ENCODE peak calls at places on chromosomes 12 and 14, in four cellular contexts. A is fibroblast of lung, R is psoas muscle, M is RWPE1. E is an unnamed sample.

GRCh38 chr12:108302471-108303311 is 36.4 kb downstream of the CMKLR1 start:
- DNase-seq in A (peak), M (peak), R (peak), E (no peak)

GRCh38 chr14:103057028-103057371 is 349 bp downstream of the CDC42BPB start:
- DNase-seq in A (peak), M (no peak), R (no peak), E (no peak)

GRCh38 chr14:81396108-81396507 is 4.0 kb downstream of the STON2 start:
- DNase-seq in M (peak), R (no peak), A (peak), E (no peak)

GRCh38 chr12:72277415-72277814 is 5.2 kb downstream of the TRHDE start:
- DNase-seq in M (no peak), A (peak), R (no peak), E (no peak)

GRCh38 chr12:56529656-56530055 is 8.0 kb downstream of the RBMS2 start:
- DNase-seq in M (no peak), A (no peak), R (no peak), E (no peak)

GRCh38 chr12:90593596-90594290 is 361.2 kb downstream of the CCER1 start:
- DNase-seq in M (no peak), A (no peak), R (no peak), E (no peak)

GRCh38 chr12:16330554-16330953 is 16.9 kb upstream of the MGST1 start:
- DNase-seq in R (no peak), M (no peak), A (no peak), E (no peak)

GRCh38 chr12:41108032-41108431 is 80.1 kb upstream of the PDZRN4 start:
- DNase-seq in M (no peak), A (no peak), R (no peak), E (no peak)

GRCh38 chr14:50763386-50764007 is 67.5 kb downstream of the NIN start:
- DNase-seq in A (peak), R (no peak), M (no peak), E (no peak)

GRCh38 chr14:75046899-75047298 is 4.4 kb downstream of the MLH3 start:
- DNase-seq in M (no peak), A (no peak), R (no peak), E (no peak)

GRCh38 chr12:15044461-15044860 is 71.6 kb downstream of the PDE6H start:
- DNase-seq in M (no peak), R (no peak), A (peak), E (no peak)

GRCh38 chr12:68158427-68158826 is 1.1 kb downstream of the IFNG start:
- DNase-seq in R (no peak), A (no peak), M (peak), E (no peak)

GRCh38 chr12:82383930-82384513 is 25.7 kb downstream of the METTL25 start:
- DNase-seq in A (peak), M (peak), R (no peak), E (no peak)

GRCh38 chr12:89345830-89346740 is 6.2 kb downstream of the DUSP6 start:
- DNase-seq in M (no peak), A (peak), R (peak), E (peak)

GRCh38 chr14:36270191-36270590 is 50.2 kb downstream of the MBIP start:
- DNase-seq in R (no peak), A (no peak), M (no peak), E (no peak)

GRCh38 chr12:93884794-93885460 is 207.8 kb downstream of the CRADD start:
- DNase-seq in A (peak), R (no peak), M (no peak), E (no peak)

GRCh38 chr12:104748790-104749189 is 209.3 kb downstream of the SLC41A2 start:
- DNase-seq in M (no peak), A (peak), R (no peak), E (no peak)

GRCh38 chr12:115398311-115398781 is 714.4 kb upstream of the TBX3 start:
- DNase-seq in M (no peak), R (no peak), A (no peak), E (no peak)

GRCh38 chr14:89276424-89276975 is 140.5 kb downstream of the FOXN3 start:
- DNase-seq in A (peak), M (no peak), R (no peak), E (peak)

GRCh38 chr14:97077253-97077653 is 280.1 kb downstream of the VRK1 start:
- DNase-seq in R (peak), M (peak), A (peak), E (peak)

GRCh38 chr12:78888583-78888982 is 24.0 kb downstream of the SYT1 start:
- DNase-seq in A (peak), R (no peak), M (peak), E (no peak)

GRCh38 chr14:23148596-23149249 is 29.7 kb upstream of the CEBPE start:
- DNase-seq in M (no peak), R (no peak), A (peak), E (no peak)

GRCh38 chr14:68941820-68942219 is 37.3 kb downstream of the ACTN1 start:
- DNase-seq in R (peak), M (peak), A (peak), E (no peak)

GRCh38 chr14:100524933-100525243 is 62.3 kb downstream of the BEGAIN start:
- DNase-seq in R (no peak), A (peak), M (no peak), E (peak)
- TF ChIP-seq CTCF in R (no peak), A (no peak), M (no peak), E (no peak)

DNA sequence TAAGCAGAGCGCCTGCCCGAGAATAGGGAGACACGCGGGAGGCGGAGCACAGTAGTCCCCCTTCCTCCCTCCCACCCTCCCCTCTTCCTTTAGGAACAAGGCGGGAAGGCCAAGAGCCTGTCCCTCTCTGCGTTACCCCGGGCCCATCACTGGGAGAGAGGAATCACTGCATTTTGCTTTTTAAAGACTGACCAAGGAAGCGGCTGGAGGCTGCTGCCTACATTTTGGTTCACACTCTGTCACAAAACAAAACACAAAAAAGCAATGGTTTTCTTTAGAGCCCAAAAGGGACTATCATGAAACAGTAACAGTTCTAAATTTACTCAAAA is 19.8 kb downstream of the STX2 start:
- DNase-seq in A (no peak), R (no peak), M (no peak), E (no peak)
- TF ChIP-seq CTCF in A (no peak), R (no peak), M (peak), E (no peak)

DNA sequence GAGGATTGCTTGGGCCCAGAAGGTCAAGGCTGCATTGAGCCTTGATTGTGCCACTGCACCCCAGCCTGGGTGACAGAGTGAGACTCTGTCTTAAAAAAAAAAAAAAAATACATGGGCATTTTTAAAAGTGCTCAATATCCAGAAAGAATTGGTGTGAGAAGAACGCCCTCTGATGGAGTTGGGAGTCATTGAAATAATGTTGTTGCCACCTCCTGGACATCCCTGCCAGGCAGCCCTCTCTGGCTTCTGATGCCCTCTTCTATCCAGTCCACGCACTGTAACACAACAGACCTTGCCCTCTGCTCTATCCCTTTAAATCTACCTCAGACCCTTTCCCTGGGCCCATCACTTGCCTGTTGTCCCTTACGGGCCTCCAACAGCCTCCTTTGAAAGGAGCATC is 4.9 kb downstream of the PTGDR start:
- DNase-seq in M (no peak), A (no peak), R (no peak), E (peak)
- TF ChIP-seq CTCF in M (no peak), A (peak), R (no peak), E (no peak)

GRCh38 chr12:91704446-91704845 is 441.2 kb downstream of the BTG1 start:
- DNase-seq in M (peak), R (no peak), A (peak), E (no peak)
- TF ChIP-seq CTCF in M (no peak), R (no peak), A (no peak), E (no peak)

GRCh38 chr12:19153396-19153795 is 23.9 kb downstream of the PLEKHA5 start:
- DNase-seq in M (no peak), A (no peak), R (no peak), E (no peak)

GRCh38 chr12:19148860-19149259 is 19.3 kb downstream of the PLEKHA5 start:
- DNase-seq in M (no peak), R (no peak), A (no peak), E (no peak)

GRCh38 chr12:19154696-19155095 is 25.2 kb downstream of the PLEKHA5 start:
- DNase-seq in A (no peak), R (no peak), M (no peak), E (no peak)

GRCh38 chr12:19150273-19150895 is 20.9 kb downstream of the PLEKHA5 start:
- DNase-seq in A (peak), M (no peak), R (no peak), E (no peak)

GRCh38 chr12:19151298-19151697 is 21.8 kb downstream of the PLEKHA5 start:
- DNase-seq in A (peak), R (no peak), M (no peak), E (no peak)
- TF ChIP-seq CTCF in A (no peak), R (no peak), M (no peak), E (no peak)

DNA sequence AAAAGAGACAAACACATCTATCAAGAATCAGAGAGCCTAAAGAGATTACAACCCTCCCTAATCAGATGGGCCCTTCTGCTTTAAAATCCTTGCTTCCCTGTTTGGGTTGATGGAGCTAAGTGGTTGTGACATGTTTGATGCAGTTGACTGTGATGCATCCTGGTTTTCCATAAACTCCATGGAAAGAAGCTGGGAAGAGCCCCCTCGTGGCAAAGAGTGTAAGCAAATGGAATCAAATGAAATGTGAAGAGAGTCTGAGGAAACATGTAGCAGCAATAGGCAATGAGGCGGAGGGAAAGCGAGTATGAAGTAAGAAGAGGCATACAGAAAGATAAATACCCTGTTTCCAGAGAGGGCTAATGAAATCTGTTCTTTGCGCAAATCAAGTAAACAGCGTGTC is 70.4 kb upstream of the SLCO1C1 start:
- DNase-seq in A (peak), M (no peak), R (no peak), E (no peak)
- TF ChIP-seq CTCF in A (peak), M (no peak), R (peak), E (no peak)

DNA sequence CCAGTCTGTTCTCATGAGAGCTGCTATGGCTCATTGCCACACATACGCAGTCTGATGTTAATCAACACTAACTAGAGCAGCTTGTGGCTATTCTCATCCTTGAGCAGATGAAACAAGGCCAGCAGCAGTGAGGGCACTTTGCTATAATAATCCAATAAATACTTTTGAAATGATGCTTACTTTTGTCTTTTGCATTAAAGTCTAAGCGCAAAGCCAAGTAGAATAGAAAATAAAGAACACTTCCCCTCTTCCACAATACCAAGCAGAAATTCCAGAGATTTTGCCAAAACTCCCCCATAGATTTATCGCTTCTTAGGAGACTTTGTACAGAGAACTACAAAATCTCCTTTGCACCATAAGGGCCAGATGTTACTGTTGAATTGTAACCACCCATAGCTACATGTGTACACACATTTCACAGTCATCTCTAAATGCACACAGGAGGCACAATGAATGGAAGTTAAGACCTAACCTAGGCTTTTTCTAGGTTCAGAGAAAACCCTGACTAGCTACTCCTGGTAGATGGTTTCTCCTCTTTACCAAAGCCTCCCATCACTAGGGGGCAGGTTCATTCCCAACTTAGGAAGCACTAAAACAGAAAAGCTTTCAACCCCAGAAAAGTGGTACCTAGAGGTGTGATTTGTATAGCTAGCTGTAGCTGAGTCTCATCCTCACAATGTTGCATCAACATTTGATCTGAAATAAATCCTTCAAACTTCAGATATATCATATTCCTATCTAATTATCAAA is 119.3 kb downstream of the HMGA2 start:
- DNase-seq in R (no peak), M (no peak), A (no peak), E (no peak)
- TF ChIP-seq CTCF in R (no peak), M (no peak), A (peak), E (no peak)

GRCh38 chr14:104687601-104688504 is 1.6 kb upstream of the INF2 start:
- DNase-seq in R (peak), A (peak), M (peak), E (no peak)

GRCh38 chr14:104688505-104688754 is 988 bp upstream of the INF2 start:
- DNase-seq in R (no peak), A (no peak), M (no peak), E (no peak)

GRCh38 chr14:104689620-104690265 is 325 bp downstream of the INF2 start:
- DNase-seq in R (no peak), M (peak), A (no peak), E (no peak)

GRCh38 chr14:104690266-104690711 is 871 bp downstream of the INF2 start:
- DNase-seq in A (no peak), R (no peak), M (no peak), E (no peak)

GRCh38 chr14:104688755-104689619 is at the start of gene INF2:
- DNase-seq in R (peak), M (peak), A (peak), E (peak)
- TF ChIP-seq CTCF in R (no peak), M (no peak), A (no peak), E (no peak)

DNA sequence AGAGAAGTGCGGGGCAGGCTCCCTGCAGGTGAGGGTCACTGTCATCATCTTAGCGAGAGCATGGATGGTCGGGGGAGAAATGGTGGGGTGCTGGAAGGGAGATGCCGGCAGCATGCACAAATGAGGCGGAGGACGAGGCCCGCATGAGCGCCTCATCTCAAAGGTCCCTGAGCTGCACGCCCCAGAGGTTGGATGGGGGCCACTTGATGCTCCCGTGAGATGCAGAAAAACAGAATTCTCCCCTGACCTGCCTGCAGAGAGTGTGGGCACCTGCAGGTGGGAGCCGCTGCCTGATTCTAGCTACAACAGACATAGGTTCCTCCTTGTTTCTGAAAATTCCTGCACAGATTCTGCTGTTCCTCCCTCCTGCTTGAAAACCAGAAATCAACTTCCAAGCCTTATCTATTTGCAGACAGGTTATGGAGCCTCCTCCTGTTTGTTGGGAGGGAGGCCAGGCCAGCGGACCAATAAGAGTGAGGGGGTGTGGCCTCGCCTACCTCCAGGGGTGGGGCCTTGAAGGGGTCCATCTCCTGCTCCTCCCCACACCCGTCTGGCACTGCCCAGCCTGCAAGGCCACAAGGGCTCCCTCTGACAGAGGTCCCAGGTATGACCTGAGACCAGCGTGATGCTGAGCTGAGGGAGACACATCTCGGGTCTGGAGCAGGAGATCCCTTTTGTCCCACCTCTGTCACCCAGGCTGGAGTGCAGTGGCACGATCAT is 67.2 kb downstream of the KDM2B start:
- DNase-seq in R (no peak), M (peak), A (no peak), E (peak)
- TF ChIP-seq CTCF in R (no peak), M (no peak), A (no peak), E (no peak)

GRCh38 chr12:132373967-132374820 is 44.8 kb upstream of the GALNT9 start:
- DNase-seq in A (no peak), M (peak), R (no peak), E (no peak)
- TF ChIP-seq CTCF in A (peak), M (peak), R (no peak), E (no peak)

E was measured in GM20000.